ENCODE peak calls at places on chromosome 12, in five cellular contexts. R is ecto neural progenitor cell, Q is left kidney, M is astrocyte of the hippocampus, K is islet precursor cell. T is an unnamed sample.

GRCh38 chr12:34400986-34401658 is 378.8 kb downstream of the ALG10 start:
- DNase-seq in R (peak), K (peak), M (no peak), Q (no peak), T (no peak)

GRCh38 chr12:69097619-69098368 is 141.6 kb upstream of the CPSF6 start:
- DNase-seq in R (no peak), M (peak), Q (peak), K (peak), T (peak)

GRCh38 chr12:111368291-111368683 is 608 bp downstream of the PHETA1 start:
- DNase-seq in R (no peak), K (no peak), Q (no peak), M (peak), T (no peak)

GRCh38 chr12:91379051-91379775 is 196.6 kb upstream of the DCN start:
- DNase-seq in M (no peak), R (no peak), Q (no peak), K (no peak), T (no peak)

GRCh38 chr12:50387972-50388478 is 8.4 kb downstream of the FAM186A start:
- DNase-seq in M (no peak), Q (no peak), R (no peak), K (peak), T (no peak)

GRCh38 chr12:128872303-128872702 is 19.0 kb downstream of the GLT1D1 start:
- DNase-seq in Q (no peak), K (no peak), M (no peak), R (no peak), T (no peak)

GRCh38 chr12:49763006-49763591 is 21.7 kb downstream of the TMBIM6 start:
- DNase-seq in K (peak), Q (peak), M (peak), R (peak), T (peak)

GRCh38 chr12:232731-233614 is 19.0 kb upstream of the SLC6A12 start:
- DNase-seq in M (no peak), Q (peak), R (peak), K (peak), T (no peak)

GRCh38 chr12:57743769-57744168 is 1.1 kb upstream of the TSPAN31 start:
- DNase-seq in Q (no peak), M (no peak), K (no peak), R (no peak), T (no peak)

GRCh38 chr12:25904442-25904841 is 54.0 kb upstream of the RASSF8 start:
- DNase-seq in R (no peak), K (peak), Q (no peak), M (no peak), T (no peak)

GRCh38 chr12:100229876-100230275 is 29.3 kb downstream of the ACTR6 start:
- DNase-seq in K (peak), M (no peak), Q (peak), R (no peak), T (peak)

GRCh38 chr12:64682572-64683277 is 72.4 kb downstream of the RASSF3 start:
- DNase-seq in M (peak), Q (peak), R (no peak), K (peak), T (peak)

GRCh38 chr12:64373204-64373603 is 17.4 kb downstream of the C12orf56 start:
- DNase-seq in M (no peak), Q (peak), K (no peak), R (no peak), T (no peak)

GRCh38 chr12:63103489-63104131 is 47.4 kb downstream of the AVPR1A start:
- DNase-seq in R (no peak), K (no peak), Q (peak), M (peak), T (peak)

GRCh38 chr12:69837191-69838085 is 12.4 kb downstream of the MYRFL start:
- DNase-seq in Q (no peak), M (no peak), R (no peak), K (no peak), T (no peak)

GRCh38 chr12:114963846-114964245 is 279.9 kb upstream of the TBX3 start:
- DNase-seq in K (no peak), Q (no peak), M (no peak), R (no peak), T (no peak)

GRCh38 chr12:2439332-2440100 is 355.3 kb upstream of the FKBP4 start:
- DNase-seq in Q (no peak), K (peak), M (no peak), R (no peak), T (no peak)

GRCh38 chr12:87768884-87769283 is 260.3 kb downstream of the C12orf50 start:
- DNase-seq in R (no peak), Q (no peak), K (no peak), M (no peak), T (no peak)

GRCh38 chr12:124884587-124885438 is 21.1 kb upstream of the SCARB1 start:
- DNase-seq in K (no peak), Q (peak), M (no peak), R (no peak), T (peak)

GRCh38 chr12:94571556-94571955 is 78.8 kb downstream of the TMCC3 start:
- DNase-seq in M (peak), Q (peak), R (no peak), K (peak), T (no peak)

GRCh38 chr12:25052191-25053020 is 103.5 kb upstream of the BCAT1 start:
- DNase-seq in Q (peak), K (no peak), M (no peak), R (no peak), T (peak)

GRCh38 chr12:121875582-121875981 is 13.0 kb upstream of the PSMD9 start:
- DNase-seq in K (no peak), R (no peak), Q (no peak), M (no peak), T (no peak)

GRCh38 chr12:53427905-53428594 is 4.4 kb downstream of the AMHR2 start:
- DNase-seq in M (peak), Q (no peak), K (peak), R (no peak), T (no peak)

GRCh38 chr12:92955997-92956663 is 27.0 kb upstream of the EEA1 start:
- DNase-seq in Q (no peak), K (no peak), R (no peak), M (peak), T (no peak)

GRCh38 chr12:77401062-77401461 is 335.7 kb upstream of the E2F7 start:
- DNase-seq in Q (no peak), M (no peak), R (no peak), K (no peak), T (no peak)

GRCh38 chr12:132489078-132489601 is 811 bp upstream of the FBRSL1 start:
- DNase-seq in R (no peak), K (no peak), Q (peak), M (peak), T (no peak)

GRCh38 chr12:68827895-68828294 is 19.9 kb downstream of the MDM2 start:
- DNase-seq in K (no peak), R (no peak), Q (no peak), M (no peak), T (no peak)

GRCh38 chr12:100986595-100987547 is 192.3 kb downstream of the ANO4 start:
- DNase-seq in Q (peak), K (peak), M (peak), R (peak), T (peak)

GRCh38 chr12:109773384-109774011 is 59.7 kb downstream of the TRPV4 start:
- DNase-seq in Q (peak), R (no peak), M (no peak), K (peak), T (no peak)